ENCODE peak calls at places on chromosomes 11 and 22, in six cellular contexts. P, X, B, R, Z and H are unnamed samples.

GRCh38 chr11:87290304-87290922 is 252.7 kb downstream of the TMEM135 start:
- DNase-seq in X (peak; percentile 58), R (peak; percentile 68), P (peak; percentile 52), Z (no peak), B (no peak), H (peak; percentile 21)

GRCh38 chr22:35894937-35895708 is 133.5 kb downstream of the RBFOX2 start:
- DNase-seq in P (peak; percentile 34), X (peak; percentile 91), Z (peak; percentile 42), B (no peak), R (peak; percentile 91), H (peak; percentile 37)

GRCh38 chr11:93099811-93100210 is 98.0 kb downstream of the SLC36A4 start:
- DNase-seq in B (no peak), X (peak; percentile 83), P (peak; percentile 32), Z (no peak), R (peak; percentile 82), H (no peak)

GRCh38 chr11:112962854-112963367 is 1.7 kb downstream of the NCAM1 start:
- DNase-seq in P (peak; percentile 20), X (no peak), B (no peak), R (peak; percentile 20), Z (peak; percentile 24), H (peak; percentile 47)

GRCh38 chr11:123454060-123454651 is 24.1 kb downstream of the GRAMD1B start:
- DNase-seq in P (no peak), Z (peak; percentile 24), X (peak; percentile 84), B (peak; percentile 87), R (peak; percentile 88), H (peak; percentile 70)

GRCh38 chr11:57313788-57314135 is 11.0 kb downstream of the TNKS1BP1 start:
- DNase-seq in X (no peak), B (no peak), Z (no peak), P (no peak), R (no peak), H (no peak)

GRCh38 chr11:66906077-66906929 is 49.4 kb downstream of the LRFN4 start:
- DNase-seq in Z (no peak), B (no peak), X (no peak), R (no peak), P (no peak), H (no peak)

GRCh38 chr11:83441596-83441995 is 155.4 kb upstream of the CCDC90B start:
- DNase-seq in X (no peak), Z (no peak), R (no peak), B (no peak), P (no peak), H (no peak)